ENCODE peak calls at places on chromosomes 11 and 22, in eight cellular contexts. J is CD4-positive, CD25-positive, alpha-beta regulatory T cell; K is body of pancreas; A is AG09309; Y is ovary; Z is PC-3; M is aorta; T is CD8-positive, alpha-beta memory T cell. R is an unnamed sample.
A peak's percentile ranks its signal among the peaks of the same experiment; 100 is the strongest.

GRCh38 chr11:19687372-19687771 is 25.3 kb upstream of the NAV2 start:
- DNase-seq in J (no peak), K (no peak), A (no peak), Y (no peak), Z (no peak), M (no peak), T (no peak), R (no peak)

GRCh38 chr11:86068138-86068861 is 584 bp downstream of the PICALM start:
- DNase-seq in J (peak; percentile 56), K (peak; percentile 50), A (no peak), Y (no peak), Z (peak; percentile 6), M (peak; percentile 66), T (peak; percentile 44), R (peak; percentile 44)

GRCh38 chr11:87125257-87125656 is 87.5 kb downstream of the TMEM135 start:
- DNase-seq in J (no peak), K (no peak), A (no peak), Y (no peak), Z (no peak), M (no peak), T (no peak), R (no peak)

GRCh38 chr11:73995731-73996130 is 13.1 kb upstream of the UCP2 start:
- DNase-seq in J (peak; percentile 83), K (no peak), A (no peak), Y (no peak), Z (no peak), M (no peak), T (peak; percentile 86), R (no peak)

GRCh38 chr22:39309881-39310714 is 9.3 kb downstream of the RPL3 start:
- DNase-seq in J (no peak), K (no peak), A (no peak), Y (no peak), Z (peak; percentile 36), M (no peak), T (no peak), R (no peak)

GRCh38 chr11:28619870-28620540 is 511.8 kb downstream of the METTL15 start:
- DNase-seq in J (no peak), K (no peak), A (no peak), Y (no peak), Z (peak; percentile 74), M (no peak), T (no peak), R (no peak)

GRCh38 chr11:22690891-22691290 is 24.5 kb downstream of the GAS2 start:
- DNase-seq in J (peak; percentile 54), K (no peak), A (no peak), Y (no peak), Z (no peak), M (no peak), T (peak; percentile 52), R (no peak)

GRCh38 chr11:57134284-57134683 is 47.5 kb upstream of the LRRC55 start:
- DNase-seq in J (no peak), K (no peak), A (no peak), Y (no peak), Z (no peak), M (no peak), T (no peak), R (no peak)

GRCh38 chr22:39518996-39519680 is 1.2 kb upstream of the ATF4 start:
- DNase-seq in J (no peak), K (no peak), A (no peak), Y (no peak), Z (peak; percentile 33), M (no peak), T (no peak), R (no peak)

GRCh38 chr22:50621948-50622722 is 5.8 kb downstream of the ARSA start:
- DNase-seq in J (peak; percentile 64), K (peak; percentile 63), A (no peak), Y (no peak), Z (peak; percentile 11), M (no peak), T (peak; percentile 56), R (no peak)
- H3K4me3 ChIP-seq in J (peak overlapping the region; percentile 82), K (no peak overlapping the region), A (no peak overlapping the region), Y (no peak overlapping the region), Z (peak overlapping the region; percentile 75), M (no peak overlapping the region), T (peak overlapping the region; percentile 70), R (no peak overlapping the region)

DNA sequence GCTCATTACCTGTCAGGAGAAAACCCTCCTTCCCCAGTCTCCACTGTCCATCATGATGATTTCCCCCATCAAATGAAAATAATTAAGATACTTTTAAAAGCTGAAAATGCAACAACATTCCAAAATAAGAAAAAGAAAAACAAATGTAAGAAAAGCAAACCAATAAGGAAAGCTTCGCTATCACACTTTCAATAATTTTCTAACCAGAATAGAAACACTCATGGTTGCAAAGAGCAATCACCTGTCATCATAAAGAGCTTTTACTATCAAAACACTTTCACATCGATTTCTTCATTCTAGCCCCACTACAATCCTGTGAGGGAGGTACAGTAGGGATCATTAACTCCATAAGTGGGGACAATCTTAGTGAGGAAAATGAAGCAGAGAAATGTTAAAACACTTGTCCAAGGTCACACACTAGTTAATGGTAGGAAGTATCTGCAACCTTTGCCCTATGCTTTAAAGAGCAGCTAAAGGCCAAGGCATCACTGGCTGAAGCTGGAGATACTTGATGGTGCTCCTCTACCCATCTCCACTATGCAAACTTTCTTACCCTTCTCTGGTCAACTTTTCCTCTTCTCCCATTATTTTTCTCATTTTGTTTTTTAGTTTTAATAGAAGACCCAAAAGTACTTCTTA is 2.6 kb downstream of the RBM4B start:
- DNase-seq in J (no peak), K (no peak), A (no peak), Y (no peak), Z (no peak), M (no peak), T (no peak), R (no peak)
- H3K4me3 ChIP-seq in J (no peak overlapping the region), K (no peak overlapping the region), A (no peak overlapping the region), Y (no peak overlapping the region), Z (peak overlapping the region; percentile 68), M (no peak overlapping the region), T (no peak overlapping the region), R (no peak overlapping the region)

GRCh38 chr22:47090591-47091240 is 328.3 kb downstream of the TBC1D22A start:
- DNase-seq in J (peak; percentile 66), K (no peak), A (peak; percentile 11), Y (no peak), Z (no peak), M (no peak), T (peak; percentile 45), R (no peak)
- H3K4me3 ChIP-seq in J (peak overlapping the region; percentile 26), K (no peak overlapping the region), A (peak overlapping the region; percentile 57), Y (no peak overlapping the region), Z (no peak overlapping the region), M (no peak overlapping the region), T (peak overlapping the region; percentile 8), R (peak overlapping the region; percentile 24)

DNA sequence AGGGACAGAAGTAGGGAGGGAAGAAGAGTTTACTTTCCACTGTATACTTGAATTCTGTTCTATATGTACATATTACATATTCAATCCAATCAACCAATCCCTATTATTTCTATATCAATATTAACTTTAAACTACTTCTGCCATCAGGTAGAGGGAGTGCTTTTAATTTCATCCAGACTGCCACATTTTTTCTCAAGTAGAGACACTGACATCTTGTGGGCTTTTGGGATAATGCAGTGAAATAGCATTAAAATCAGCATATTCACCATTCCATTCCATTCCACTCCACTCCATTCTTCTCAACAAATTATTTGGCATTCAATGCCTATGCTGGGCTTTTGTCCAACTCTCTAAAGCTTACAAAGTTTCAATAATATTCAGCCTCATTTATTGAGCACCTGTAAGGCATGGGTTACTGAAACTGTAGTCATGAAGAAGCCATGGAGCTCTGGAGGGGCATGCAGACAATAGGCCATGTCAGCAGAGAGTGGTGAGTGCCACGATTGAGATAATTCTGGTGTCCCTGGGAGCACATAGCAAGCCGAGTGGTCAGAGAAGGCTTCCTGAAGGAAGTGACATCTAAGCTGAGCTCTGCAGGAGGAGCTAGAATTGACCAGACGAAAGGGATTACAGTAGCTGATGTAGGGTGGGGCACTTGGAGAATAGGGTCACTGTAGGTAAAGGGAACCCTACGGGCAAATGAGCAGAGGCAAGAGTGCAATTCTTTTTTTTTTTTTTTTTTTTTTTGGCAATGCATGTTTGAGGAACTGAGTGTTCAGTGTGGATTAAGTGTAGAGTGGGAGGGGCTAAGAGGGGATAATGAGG is 12.8 kb upstream of the CLPB start:
- DNase-seq in J (peak; percentile 64), K (no peak), A (peak; percentile 44), Y (no peak), Z (peak; percentile 83), M (no peak), T (peak; percentile 35), R (no peak)
- H3K4me3 ChIP-seq in J (no peak overlapping the region), K (no peak overlapping the region), A (no peak overlapping the region), Y (no peak overlapping the region), Z (no peak overlapping the region), M (no peak overlapping the region), T (no peak overlapping the region), R (no peak overlapping the region)

DNA sequence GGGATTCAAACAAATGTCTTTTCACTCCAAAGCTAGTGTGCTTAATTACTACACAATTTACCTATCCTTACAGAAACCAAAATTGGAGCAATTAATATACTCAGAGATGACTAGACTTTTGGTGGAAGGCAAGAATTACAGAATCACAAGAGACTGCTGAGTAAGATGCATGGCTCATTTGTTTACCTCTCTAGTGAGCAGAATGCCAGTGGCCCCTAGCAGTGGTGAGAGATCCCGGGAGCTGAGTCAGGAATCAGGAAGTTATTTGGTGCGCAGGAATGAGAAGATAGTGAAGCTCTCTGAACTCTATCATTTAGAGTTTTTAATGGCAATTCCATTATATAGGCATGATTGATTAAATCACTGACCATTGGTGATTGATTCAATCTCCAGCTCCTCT is 188.9 kb upstream of the SESN3 start:
- DNase-seq in J (no peak), K (no peak), A (peak; percentile 11), Y (no peak), Z (peak; percentile 33), M (no peak), T (no peak), R (no peak)
- H3K4me3 ChIP-seq in J (no peak overlapping the region), K (no peak overlapping the region), A (no peak overlapping the region), Y (no peak overlapping the region), Z (no peak overlapping the region), M (no peak overlapping the region), T (no peak overlapping the region), R (no peak overlapping the region)

DNA sequence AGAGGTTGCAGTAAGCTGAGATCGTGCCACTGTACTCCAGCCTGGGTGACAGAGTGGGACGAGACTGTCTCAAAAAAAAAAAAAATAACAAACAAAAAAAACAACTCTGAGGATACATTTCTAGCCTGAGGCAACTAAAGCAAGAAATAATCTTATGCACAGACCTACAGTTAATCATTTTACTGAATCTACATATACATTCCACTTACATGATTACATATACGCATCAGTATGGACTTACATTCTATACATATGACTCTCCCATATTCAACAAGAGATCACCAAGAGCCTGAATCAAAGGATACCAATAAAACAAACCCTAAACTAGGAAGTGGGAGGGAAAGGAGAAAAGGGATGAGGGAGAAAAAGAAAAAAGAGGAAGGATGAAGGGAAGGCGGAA is 1.1 kb downstream of the ALG8 start:
- DNase-seq in J (peak; percentile 5), K (no peak), A (no peak), Y (no peak), Z (peak; percentile 54), M (no peak), T (no peak), R (no peak)
- H3K4me3 ChIP-seq in J (peak overlapping the region; percentile 96), K (no peak overlapping the region), A (no peak overlapping the region), Y (no peak overlapping the region), Z (peak overlapping the region; percentile 74), M (no peak overlapping the region), T (no peak overlapping the region), R (no peak overlapping the region)

DNA sequence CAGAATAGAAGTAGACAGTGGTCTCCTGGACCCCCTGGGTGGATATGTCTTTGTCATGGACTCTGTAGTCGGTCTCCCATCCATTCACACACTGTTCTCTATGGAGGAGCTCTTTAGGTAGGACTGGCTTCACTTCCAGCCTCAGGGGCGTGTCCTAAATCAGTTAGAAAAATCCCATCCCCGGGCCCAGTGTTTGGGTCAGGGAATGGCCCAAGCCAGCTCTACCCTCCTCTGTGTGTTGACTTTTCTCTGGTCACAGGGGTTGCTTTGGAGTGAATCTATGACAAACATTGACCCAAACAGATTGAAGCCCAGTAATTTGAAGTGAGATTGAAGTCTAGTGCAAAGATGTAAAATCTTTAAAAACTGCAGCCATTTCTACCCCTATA is 34.0 kb downstream of the WEE1 start:
- DNase-seq in J (no peak), K (no peak), A (no peak), Y (no peak), Z (no peak), M (no peak), T (no peak), R (no peak)
- H3K4me3 ChIP-seq in J (no peak overlapping the region), K (no peak overlapping the region), A (no peak overlapping the region), Y (no peak overlapping the region), Z (no peak overlapping the region), M (no peak overlapping the region), T (no peak overlapping the region), R (no peak overlapping the region)